ENCODE peak calls at places on chromosomes 4 and X, in ten cellular contexts. Y, W, Z, C, U, Q, M, F, E and L are unnamed samples.

GRCh38 chrX:70554081-70554480 is 109.4 kb downstream of the DLG3 start:
- DNase-seq in Y (no peak), W (no peak), Z (peak; percentile 30), C (no peak), U (no peak), Q (no peak), M (no peak), F (no peak), E (peak; percentile 9), L (no peak)

GRCh38 chr4:169618286-169618685 is 2.1 kb upstream of the CLCN3 start:
- DNase-seq in Y (no peak), W (no peak), Z (no peak), C (no peak), U (no peak), Q (no peak), M (no peak), F (no peak), E (no peak), L (no peak)

GRCh38 chr4:114077610-114078009 is 98.2 kb upstream of the ARSJ start:
- DNase-seq in Y (no peak), W (no peak), Z (no peak), C (no peak), U (no peak), Q (no peak), M (no peak), F (no peak), E (no peak), L (no peak)

GRCh38 chr4:7070729-7071511 is 3.1 kb upstream of the GRPEL1 start:
- DNase-seq in Y (peak; percentile 58), W (peak; percentile 91), Z (peak; percentile 61), C (peak; percentile 46), U (peak; percentile 88), Q (peak; percentile 74), M (peak; percentile 62), F (peak; percentile 80), E (peak; percentile 77), L (peak; percentile 72)

GRCh38 chr4:85446462-85446861 is 28.5 kb upstream of the ARHGAP24 start:
- DNase-seq in Y (no peak), W (no peak), Z (no peak), C (no peak), U (no peak), Q (no peak), M (no peak), F (no peak), E (no peak), L (no peak)

GRCh38 chr4:26862381-26862915 is 1.8 kb downstream of the STIM2 start:
- DNase-seq in Y (no peak), W (no peak), Z (no peak), C (no peak), U (no peak), Q (no peak), M (no peak), F (no peak), E (no peak), L (no peak)

GRCh38 chr4:77036206-77036605 is 39.6 kb downstream of the CCNI start:
- DNase-seq in Y (no peak), W (no peak), Z (no peak), C (no peak), U (no peak), Q (no peak), M (no peak), F (no peak), E (no peak), L (no peak)

GRCh38 chr4:88104902-88105610 is 53.4 kb downstream of the ABCG2 start:
- DNase-seq in Y (no peak), W (no peak), Z (no peak), C (no peak), U (no peak), Q (no peak), M (no peak), F (peak; percentile 7), E (peak; percentile 25), L (no peak)

GRCh38 chr4:146381263-146381872 is 140.4 kb downstream of the SLC10A7 start:
- DNase-seq in Y (no peak), W (no peak), Z (no peak), C (no peak), U (no peak), Q (no peak), M (no peak), F (no peak), E (no peak), L (no peak)

GRCh38 chr4:172515266-172515879 is 653.2 kb upstream of the GALNT7 start:
- DNase-seq in Y (no peak), W (no peak), Z (no peak), C (no peak), U (no peak), Q (no peak), M (no peak), F (no peak), E (no peak), L (no peak)